ENCODE peak calls at places on chromosome 4, in nine cellular contexts. C, Q, G, I, V, D, B, H and Y are unnamed samples.

GRCh38 chr4:178185517-178185916 is 743.3 kb upstream of the AGA start:
- DNase-seq in D (no peak), H (no peak), C (no peak), G (no peak), I (no peak), B (no peak), V (no peak), Q (no peak), Y (no peak)

GRCh38 chr4:12304912-12305311 is 876.2 kb upstream of the HS3ST1 start:
- DNase-seq in B (no peak), D (no peak), C (no peak), V (no peak), I (no peak), Q (no peak), H (no peak), G (no peak), Y (no peak)

GRCh38 chr4:113657834-113658233 is 103.7 kb downstream of the CAMK2D start:
- DNase-seq in D (no peak), G (peak; percentile 90), V (peak; percentile 64), B (no peak), C (no peak), H (no peak), Q (peak; percentile 55), I (no peak), Y (no peak)

GRCh38 chr4:41069838-41070237 is 144.5 kb downstream of the APBB2 start:
- DNase-seq in D (no peak), B (no peak), I (no peak), Q (no peak), C (no peak), H (no peak), G (no peak), V (peak; percentile 21), Y (no peak)

GRCh38 chr4:130127297-130127696 is 1031.3 kb downstream of the C4orf33 start:
- DNase-seq in Q (no peak), V (no peak), H (no peak), D (no peak), G (no peak), I (no peak), B (no peak), C (no peak), Y (no peak)

GRCh38 chr4:155973639-155974475 is 20.2 kb upstream of the CTSO start:
- DNase-seq in Q (peak; percentile 39), D (no peak), G (peak; percentile 30), B (no peak), V (peak; percentile 54), H (peak; percentile 9), I (no peak), C (peak; percentile 25), Y (peak; percentile 20)

GRCh38 chr4:116849620-116850019 is 235.8 kb downstream of the TRAM1L1 start:
- DNase-seq in B (no peak), G (no peak), V (no peak), H (no peak), I (no peak), C (no peak), Q (no peak), D (no peak), Y (no peak)

GRCh38 chr4:113718252-113718651 is 43.3 kb downstream of the CAMK2D start:
- DNase-seq in I (no peak), H (no peak), D (no peak), B (no peak), G (no peak), V (no peak), Q (no peak), C (no peak), Y (no peak)

GRCh38 chr4:26838055-26838842 is 22.4 kb upstream of the STIM2 start:
- DNase-seq in H (no peak), I (no peak), C (no peak), G (no peak), B (no peak), D (no peak), Q (peak; percentile 54), V (peak; percentile 9), Y (no peak)

GRCh38 chr4:4420421-4420820 is 33.5 kb downstream of the NSG1 start:
- DNase-seq in G (no peak), V (no peak), D (no peak), C (no peak), I (no peak), Q (no peak), H (no peak), B (no peak), Y (no peak)

GRCh38 chr4:20320232-20320631 is 68.5 kb downstream of the SLIT2 start:
- DNase-seq in C (peak; percentile 19), H (no peak), G (no peak), D (no peak), V (no peak), Q (no peak), I (no peak), B (no peak), Y (peak; percentile 23)

DNA sequence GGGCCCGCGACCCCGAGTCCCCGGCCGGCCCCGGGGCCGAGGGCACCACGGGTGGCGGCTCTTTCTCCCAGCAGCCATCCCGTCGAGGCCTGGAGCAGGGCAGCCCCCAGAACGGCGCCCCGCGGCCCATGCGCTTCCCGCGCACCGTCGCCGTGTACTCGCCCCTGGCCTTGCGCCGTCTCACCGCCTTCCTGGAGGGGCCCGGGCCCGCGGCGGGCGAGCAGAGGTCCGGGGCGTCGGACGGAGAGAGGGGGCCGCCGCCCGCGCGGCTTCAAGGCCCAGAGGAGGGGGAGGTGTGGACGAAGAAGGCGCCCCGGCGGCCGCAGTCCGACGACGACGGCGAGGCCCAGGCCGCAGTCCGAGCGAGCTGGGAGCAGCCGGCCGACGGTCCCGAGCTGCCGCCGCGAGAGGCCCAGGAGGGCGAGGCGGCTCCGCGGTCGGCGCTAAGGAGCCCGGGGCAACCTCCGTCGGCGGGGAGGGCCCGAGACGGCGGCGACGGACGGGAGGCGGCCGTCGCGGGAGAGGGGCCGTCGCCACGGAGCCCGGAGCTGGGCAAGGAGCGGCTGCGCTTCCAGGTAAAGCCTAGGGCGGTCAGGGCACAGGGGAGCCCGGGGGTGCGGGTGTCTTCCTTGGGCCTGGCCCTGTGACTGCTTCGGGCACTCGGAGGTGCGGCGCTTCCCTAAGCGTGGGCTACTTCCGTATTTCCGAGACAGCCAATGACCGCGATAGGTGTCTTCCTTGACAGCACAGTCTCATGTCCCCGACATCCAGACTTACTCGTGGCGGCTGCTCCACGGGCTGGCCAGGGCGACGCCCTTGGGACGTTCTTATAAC is 845 bp downstream of the ZAR1 start:
- DNase-seq in Q (no peak), D (no peak), C (no peak), B (no peak), V (no peak), G (no peak), I (no peak), H (no peak), Y (no peak)
- H3K4me3 ChIP-seq in Q (no peak overlapping the region), D (no peak overlapping the region), C (peak overlapping the region; percentile 53), B (no peak overlapping the region), V (no peak overlapping the region), G (no peak overlapping the region), I (no peak overlapping the region), H (peak overlapping the region; percentile 51), Y (no peak overlapping the region)

DNA sequence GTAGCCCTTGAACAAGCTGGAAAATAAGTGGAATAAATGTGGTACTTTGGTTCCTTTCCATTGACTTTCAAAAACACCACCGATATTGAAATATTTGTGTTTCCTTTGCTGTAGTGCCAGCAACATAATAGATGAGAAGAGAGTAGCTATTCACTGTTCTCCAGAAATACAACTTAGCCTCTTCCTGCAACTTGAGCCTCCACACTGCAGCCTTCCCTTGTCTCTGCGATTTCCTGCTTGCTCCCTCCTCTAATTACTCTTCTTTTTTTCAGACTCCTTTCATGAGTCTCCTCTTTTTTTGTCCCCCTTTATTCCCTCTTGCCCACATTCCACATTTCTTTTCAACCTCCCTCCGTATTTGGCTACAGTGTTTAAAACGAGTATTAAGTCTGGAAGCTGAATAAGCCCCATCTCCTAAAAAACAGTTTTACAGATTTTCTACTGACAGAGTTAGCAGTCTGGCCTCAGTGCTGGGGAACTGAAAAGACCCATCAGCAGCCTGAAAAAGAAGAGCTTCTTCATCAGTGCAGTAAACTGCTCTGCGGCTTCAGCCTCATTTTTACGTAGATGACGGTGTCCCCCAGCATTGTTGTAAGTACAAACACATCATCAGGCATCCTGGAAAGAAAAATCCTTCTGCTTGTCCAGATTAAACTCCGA is 141.4 kb downstream of the TENM3 start:
- DNase-seq in C (no peak), I (no peak), B (no peak), D (no peak), H (no peak), Q (peak; percentile 31), V (no peak), G (no peak), Y (peak; percentile 10)
- H3K4me3 ChIP-seq in C (no peak overlapping the region), I (no peak overlapping the region), B (no peak overlapping the region), D (no peak overlapping the region), H (no peak overlapping the region), Q (no peak overlapping the region), V (no peak overlapping the region), G (no peak overlapping the region), Y (no peak overlapping the region)

DNA sequence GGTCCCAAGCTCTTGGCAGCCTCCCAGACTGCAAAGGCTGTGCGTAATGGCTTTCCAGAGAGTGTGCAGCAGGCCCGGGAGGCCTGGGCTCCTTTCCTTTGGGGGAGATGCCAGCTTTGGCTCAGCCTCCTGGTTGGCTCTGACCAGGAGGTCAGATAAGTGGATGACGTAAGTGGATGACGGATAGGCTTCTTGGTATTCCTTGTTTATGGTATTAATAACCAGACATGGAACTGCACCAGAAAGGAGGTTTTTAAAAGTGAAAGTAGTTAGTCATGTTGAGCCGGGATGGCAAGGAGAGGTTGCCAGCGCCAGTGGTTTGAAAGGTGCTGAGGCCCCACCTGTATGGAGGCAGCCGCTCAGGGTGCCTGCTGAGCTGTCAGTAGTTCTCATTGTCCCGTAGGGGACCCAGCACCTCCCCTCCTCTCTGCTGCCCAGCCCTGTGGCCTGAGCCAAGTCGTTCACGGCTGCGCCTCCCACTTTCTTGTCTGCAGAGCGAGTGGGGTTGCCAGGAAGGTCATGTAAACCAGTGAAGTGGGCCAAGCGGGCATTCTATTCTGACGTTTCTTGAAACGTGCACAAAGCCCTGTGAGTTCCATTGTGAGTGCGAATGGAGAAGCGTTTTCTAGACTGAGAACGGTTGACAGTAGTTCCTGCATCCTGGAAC is 28.7 kb upstream of the STOX2 start:
- DNase-seq in I (peak; percentile 77), C (peak; percentile 3), B (no peak), V (no peak), Q (peak; percentile 39), D (no peak), G (peak; percentile 90), H (peak; percentile 1), Y (peak; percentile 92)
- H3K4me3 ChIP-seq in I (peak overlapping the region; percentile 30), C (no peak overlapping the region), B (no peak overlapping the region), V (no peak overlapping the region), Q (no peak overlapping the region), D (no peak overlapping the region), G (peak overlapping the region; percentile 35), H (no peak overlapping the region), Y (peak overlapping the region; percentile 35)

GRCh38 chr4:185801471-185801870 is 10.5 kb downstream of the SORBS2 start:
- DNase-seq in V (peak; percentile 15), H (no peak), C (peak; percentile 28), G (no peak), D (no peak), Q (peak; percentile 66), B (no peak), I (no peak), Y (no peak)

GRCh38 chr4:185797596-185797995 is 14.4 kb downstream of the SORBS2 start:
- DNase-seq in G (no peak), I (no peak), B (no peak), Q (no peak), D (no peak), H (no peak), V (no peak), C (no peak), Y (no peak)

GRCh38 chr4:185803015-185803414 is 9.0 kb downstream of the SORBS2 start:
- DNase-seq in D (no peak), C (no peak), H (peak; percentile 64), V (no peak), G (no peak), Q (no peak), I (no peak), B (no peak), Y (no peak)

GRCh38 chr4:185799442-185799841 is 12.6 kb downstream of the SORBS2 start:
- DNase-seq in I (no peak), C (no peak), G (no peak), Q (no peak), V (no peak), B (no peak), H (no peak), D (no peak), Y (no peak)

GRCh38 chr4:185800266-185800945 is 11.6 kb downstream of the SORBS2 start:
- DNase-seq in Q (no peak), V (no peak), I (no peak), G (no peak), H (no peak), D (no peak), B (no peak), C (peak; percentile 24), Y (no peak)
- H3K4me3 ChIP-seq in Q (no peak overlapping the region), V (no peak overlapping the region), I (no peak overlapping the region), G (no peak overlapping the region), H (no peak overlapping the region), D (no peak overlapping the region), B (no peak overlapping the region), C (no peak overlapping the region), Y (no peak overlapping the region)